ENCODE peak calls at places on chromosomes 4 and X, in eight cellular contexts. X is pancreas; I is left lung; L is upper lobe of left lung; F is SK-N-SH; C is tibial artery; N is CD8-positive, alpha-beta T cell; J is K562. M is an unnamed sample.
A peak's percentile ranks its signal among the peaks of the same experiment; 100 is the strongest.

GRCh38 chr4:56276547-56276946 is 110.7 kb downstream of the AASDH start:
- DNase-seq in X (no peak), I (no peak), L (no peak), F (no peak), C (no peak), N (no peak), J (no peak), M (no peak)

GRCh38 chrX:13357925-13358324 is 38.1 kb upstream of the ATXN3L start:
- DNase-seq in X (no peak), I (no peak), L (no peak), F (no peak), C (no peak), N (no peak), J (no peak), M (no peak)

GRCh38 chr4:80042821-80043220 is 30.2 kb downstream of the ANTXR2 start:
- DNase-seq in X (no peak), I (no peak), L (no peak), F (no peak), C (no peak), N (no peak), J (no peak), M (no peak)

GRCh38 chrX:119942831-119943184 is 743 bp downstream of the NKAP start:
- DNase-seq in X (no peak), I (no peak), L (no peak), F (no peak), C (no peak), N (no peak), J (no peak), M (no peak)

GRCh38 chr4:16897351-16897750 is 1.1 kb downstream of the LDB2 start:
- DNase-seq in X (no peak), I (no peak), L (no peak), F (no peak), C (no peak), N (no peak), J (no peak), M (no peak)

GRCh38 chrX:141669689-141670088 is 28.9 kb downstream of the SPANXD start:
- DNase-seq in X (no peak), I (no peak), L (no peak), F (no peak), C (no peak), N (no peak), J (no peak), M (no peak)

GRCh38 chr4:161799687-161800086 is 364.1 kb downstream of the FSTL5 start:
- DNase-seq in X (no peak), I (no peak), L (no peak), F (no peak), C (no peak), N (no peak), J (no peak), M (no peak)

GRCh38 chr4:5365071-5366008 is 314.1 kb downstream of the STK32B start:
- DNase-seq in X (no peak), I (no peak), L (no peak), F (no peak), C (no peak), N (no peak), J (no peak), M (no peak)

GRCh38 chr4:141643557-141643956 is 7.2 kb downstream of the IL15 start:
- DNase-seq in X (no peak), I (no peak), L (no peak), F (no peak), C (no peak), N (no peak), J (no peak), M (no peak)

GRCh38 chr4:141912831-141913230 is 276.4 kb downstream of the IL15 start:
- DNase-seq in X (no peak), I (no peak), L (no peak), F (peak; percentile 75), C (no peak), N (no peak), J (peak; percentile 61), M (no peak)

GRCh38 chrX:47232197-47232802 is 509 bp upstream of the USP11 start:
- DNase-seq in X (no peak), I (no peak), L (no peak), F (no peak), C (no peak), N (no peak), J (no peak), M (no peak)

GRCh38 chrX:103453655-103454054 is 65.6 kb downstream of the RAB40A start:
- DNase-seq in X (no peak), I (no peak), L (no peak), F (no peak), C (no peak), N (no peak), J (no peak), M (no peak)

GRCh38 chr4:71209161-71209560 is 129.7 kb upstream of the SLC4A4 start:
- DNase-seq in X (no peak), I (no peak), L (no peak), F (no peak), C (no peak), N (no peak), J (no peak), M (no peak)

GRCh38 chr4:37451646-37452045 is 207.1 kb downstream of the NWD2 start:
- DNase-seq in X (no peak), I (no peak), L (no peak), F (no peak), C (no peak), N (no peak), J (no peak), M (no peak)

GRCh38 chr4:37453361-37454262 is 209.1 kb downstream of the NWD2 start:
- DNase-seq in X (peak; percentile 80), I (peak; percentile 59), L (peak; percentile 95), F (peak; percentile 74), C (peak; percentile 64), N (peak; percentile 36), J (peak; percentile 56), M (peak; percentile 82)

GRCh38 chr4:37453004-37453360 is 208.4 kb downstream of the NWD2 start:
- DNase-seq in X (peak; percentile 74), I (no peak), L (no peak), F (peak; percentile 47), C (no peak), N (peak; percentile 25), J (peak; percentile 13), M (no peak)

GRCh38 chr4:37455301-37456062 is 210.9 kb downstream of the NWD2 start:
- DNase-seq in X (peak; percentile 65), I (no peak), L (no peak), F (no peak), C (no peak), N (no peak), J (no peak), M (peak; percentile 56)

GRCh38 chr4:37454263-37454800 is 209.8 kb downstream of the NWD2 start:
- DNase-seq in X (peak; percentile 24), I (no peak), L (peak; percentile 37), F (no peak), C (no peak), N (no peak), J (no peak), M (no peak)
- H3K27ac ChIP-seq in X (peak overlapping the region; percentile 83), I (peak overlapping the region; percentile 48), L (peak overlapping the region; percentile 46), F (no peak overlapping the region), C (no peak overlapping the region), N (no peak overlapping the region), J (no peak overlapping the region), M (peak overlapping the region; percentile 53)

GRCh38 chr4:10105421-10105820 is 11.2 kb downstream of the WDR1 start:
- DNase-seq in X (no peak), I (no peak), L (no peak), F (no peak), C (no peak), N (no peak), J (no peak), M (no peak)

GRCh38 chr4:10105920-10106319 is 10.7 kb downstream of the WDR1 start:
- DNase-seq in X (no peak), I (no peak), L (no peak), F (no peak), C (no peak), N (no peak), J (no peak), M (no peak)

GRCh38 chr4:10107111-10108091 is 9.2 kb downstream of the WDR1 start:
- DNase-seq in X (no peak), I (no peak), L (no peak), F (no peak), C (no peak), N (no peak), J (no peak), M (no peak)

GRCh38 chr4:10104991-10105276 is 11.7 kb downstream of the WDR1 start:
- DNase-seq in X (no peak), I (no peak), L (no peak), F (no peak), C (no peak), N (no peak), J (no peak), M (no peak)

GRCh38 chr4:10106421-10107039 is 10.1 kb downstream of the WDR1 start:
- DNase-seq in X (peak; percentile 45), I (peak; percentile 71), L (no peak), F (peak; percentile 49), C (peak; percentile 93), N (peak; percentile 79), J (peak; percentile 49), M (no peak)
- H3K4me1 ChIP-seq in X (no peaks in the 10 kb centered on the region), I (peaks cover 97% of the 10 kb centered on the region), L (peaks cover 76% of the 10 kb centered on the region), F (peaks cover 31% of the 10 kb centered on the region), C (peaks cover 100% of the 10 kb centered on the region), N (peaks cover 97% of the 10 kb centered on the region), J (peaks cover 30% of the 10 kb centered on the region), M (peaks cover 85% of the 10 kb centered on the region)

DNA sequence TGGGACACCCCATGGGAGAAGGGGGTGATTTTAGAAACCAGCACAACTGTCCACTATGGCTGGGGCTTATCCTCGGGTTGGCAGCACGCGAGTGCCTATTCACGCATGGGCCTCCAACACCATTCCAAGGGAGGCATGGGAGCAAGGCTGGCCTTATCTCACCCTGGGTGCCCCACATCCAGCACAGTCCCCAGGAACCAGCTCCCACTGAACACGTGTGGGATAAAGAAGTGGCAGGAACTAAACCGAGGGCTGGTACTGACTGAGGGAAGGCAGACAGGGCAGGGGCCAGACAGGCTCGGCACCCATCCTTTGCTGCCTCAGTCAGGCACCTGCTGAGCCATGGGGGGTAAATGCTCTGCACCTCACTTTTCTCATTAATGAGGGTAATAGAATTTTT is 43.7 kb upstream of the GPR78 start:
- DNase-seq in X (no peak), I (no peak), L (no peak), F (no peak), C (no peak), N (no peak), J (no peak), M (no peak)
- TF ChIP-seq CTCF in X (no peak), I (no peak), L (no peak), F (no peak), C (no peak), N (no peak), J (no peak), M (no peak)

DNA sequence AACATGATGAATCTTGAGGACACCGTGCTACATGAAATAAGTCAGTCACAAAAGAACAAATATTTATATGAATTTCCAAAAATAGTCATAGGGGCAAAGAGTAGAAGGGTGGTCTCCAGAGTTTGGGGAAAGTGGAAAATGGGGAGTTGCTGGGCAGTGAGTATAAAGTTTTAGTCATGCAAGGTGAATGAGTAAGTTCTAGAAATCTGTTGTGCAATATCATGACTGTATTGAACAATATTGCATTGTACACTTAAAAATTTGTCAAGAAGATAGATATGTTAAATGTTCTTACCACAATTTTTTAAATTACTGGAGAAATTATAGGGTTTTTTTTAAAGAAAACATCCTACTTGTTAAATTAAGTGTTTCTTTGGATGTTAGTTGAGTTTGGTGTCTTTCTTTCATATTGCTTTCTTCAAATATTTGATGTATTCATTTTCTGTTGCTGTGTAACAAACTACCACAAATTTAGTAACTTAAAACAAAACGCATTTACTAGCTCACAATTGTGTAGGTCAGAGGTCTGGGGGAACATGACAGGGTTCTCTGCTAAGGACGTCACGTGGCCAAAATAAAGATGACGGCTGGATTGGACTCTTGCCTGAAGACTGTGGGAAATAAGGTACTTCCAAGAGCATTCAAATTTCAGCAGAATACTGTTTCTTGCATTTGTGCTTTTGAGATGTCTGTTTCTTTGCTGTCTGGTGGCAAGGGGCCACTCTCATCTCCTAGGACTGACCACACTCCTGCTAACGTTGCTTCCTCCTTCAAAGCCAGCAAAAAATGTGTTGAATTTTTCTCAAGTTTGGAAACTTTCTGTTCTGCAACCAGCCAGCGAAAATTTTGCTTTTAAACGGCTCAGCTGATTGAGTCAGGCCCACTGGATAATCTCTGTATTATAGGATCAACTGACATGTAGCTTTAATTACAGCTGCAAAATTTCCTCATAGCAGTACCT is 76.7 kb downstream of the CPEB2 start:
- DNase-seq in X (no peak), I (no peak), L (no peak), F (no peak), C (no peak), N (no peak), J (no peak), M (no peak)
- H3K27ac ChIP-seq in X (no peak overlapping the region), I (peak overlapping the region; percentile 54), L (no peak overlapping the region), F (no peak overlapping the region), C (no peak overlapping the region), N (no peak overlapping the region), J (no peak overlapping the region), M (no peak overlapping the region)

M was measured in lower lobe of right lung.